ENCODE peak calls at places on chromosomes 13 and 19, in five cellular contexts. E is GM13977; K is stimulated activated CD4-positive, alpha-beta T cell treated with anti-CD3 and anti-CD28 coated beads, Interleukin-4, amount 100 ng/mL, for 48 hours; U is RCC 7860; G is stimulated activated CD8-positive, alpha-beta memory T cell treated with anti-CD3 and anti-CD28 coated beads, Interleukin-15, amount 100 ng/mL, for 1 hour. N is an unnamed sample.

GRCh38 chr19:7973883-7974282 is 30.4 kb upstream of the TIMM44 start:
- DNase-seq in G (no peak), E (no peak), K (no peak), U (no peak), N (no peak)

GRCh38 chr19:2288743-2289713 is 7.1 kb upstream of the PEAK3 start:
- DNase-seq in E (no peak), K (no peak), G (no peak), U (no peak), N (no peak)

GRCh38 chr19:13162749-13163608 is 12.8 kb downstream of the IER2 start:
- DNase-seq in E (peak; percentile 77), U (peak; percentile 94), G (peak; percentile 74), K (peak; percentile 80), N (peak; percentile 86)

GRCh38 chr19:7348587-7349230 is at the start of gene ARHGEF18:
- DNase-seq in K (no peak), G (no peak), U (no peak), E (peak; percentile 56), N (no peak)

GRCh38 chr19:58513694-58514563 is 2.1 kb upstream of the SLC27A5 start:
- DNase-seq in G (peak; percentile 82), U (no peak), E (peak; percentile 97), K (peak; percentile 94), N (peak; percentile 89)

GRCh38 chr13:49097374-49097773 is 121.7 kb downstream of the FNDC3A start:
- DNase-seq in K (no peak), E (no peak), G (no peak), U (no peak), N (no peak)

GRCh38 chr13:24618219-24618955 is 61.8 kb upstream of the ATP12A start:
- DNase-seq in U (no peak), E (peak; percentile 73), K (peak; percentile 29), G (peak; percentile 27), N (peak; percentile 92)

GRCh38 chr19:17052439-17052838 is 22.8 kb downstream of the HAUS8 start:
- DNase-seq in E (no peak), G (no peak), U (no peak), K (no peak), N (no peak)

GRCh38 chr13:47990920-47991466 is 10.1 kb downstream of the SUCLA2 start:
- DNase-seq in U (no peak), E (no peak), K (no peak), G (no peak), N (no peak)

N was measured in NK-92 treated with Interleukin-12 subunit alpha and Interleukin-12 subunit beta, amount 100 ng/mL, for 24 hours.